ENCODE peak calls at places on chromosomes 6 and 20, in ten cellular contexts. One of them, this sample, is unnamed. For H3K9me3 and H3K4me1, the result is how much of the 10 kb centered on the place peaks cover.

GRCh38 chr20:25276533-25277050 is 28.7 kb downstream of the PYGB start:
- DNase-seq in uterus: peak
- DNase-seq in lower lobe of right lung: peak
- DNase-seq in A549: no peak
- DNase-seq in pancreas: peak
- DNase-seq in mammary epithelial cell: no peak
- DNase-seq in upper lobe of right lung: peak
- DNase-seq in neural progenitor cell: no peak
- DNase-seq in psoas muscle: peak
- DNase-seq in stomach: peak
- DNase-seq in this sample: peak

GRCh38 chr6:15327271-15327670 is 81.4 kb downstream of the JARID2 start:
- DNase-seq in upper lobe of right lung: no peak
- DNase-seq in psoas muscle: no peak
- DNase-seq in A549: peak
- DNase-seq in lower lobe of right lung: no peak
- DNase-seq in pancreas: no peak
- DNase-seq in uterus: no peak
- DNase-seq in neural progenitor cell: peak
- DNase-seq in mammary epithelial cell: no peak
- DNase-seq in stomach: peak
- DNase-seq in this sample: no peak

GRCh38 chr20:24782801-24783630 is 166.1 kb upstream of the CST7 start:
- DNase-seq in stomach: no peak
- DNase-seq in psoas muscle: peak
- DNase-seq in upper lobe of right lung: peak
- DNase-seq in uterus: no peak
- DNase-seq in pancreas: peak
- DNase-seq in A549: no peak
- DNase-seq in mammary epithelial cell: no peak
- DNase-seq in lower lobe of right lung: peak
- DNase-seq in neural progenitor cell: peak
- DNase-seq in this sample: no peak

GRCh38 chr6:40852667-40853383 is 186.2 kb downstream of the UNC5CL start:
- DNase-seq in A549: no peak
- DNase-seq in uterus: no peak
- DNase-seq in neural progenitor cell: peak
- DNase-seq in psoas muscle: no peak
- DNase-seq in lower lobe of right lung: no peak
- DNase-seq in upper lobe of right lung: no peak
- DNase-seq in mammary epithelial cell: no peak
- DNase-seq in pancreas: no peak
- DNase-seq in stomach: no peak
- DNase-seq in this sample: no peak

GRCh38 chr6:158958504-158959386 is 41.3 kb downstream of the RSPH3 start:
- DNase-seq in A549: no peak
- DNase-seq in psoas muscle: no peak
- DNase-seq in mammary epithelial cell: peak
- DNase-seq in uterus: no peak
- DNase-seq in stomach: no peak
- DNase-seq in pancreas: no peak
- DNase-seq in lower lobe of right lung: no peak
- DNase-seq in neural progenitor cell: no peak
- DNase-seq in upper lobe of right lung: no peak
- DNase-seq in this sample: no peak

GRCh38 chr6:31042801-31043200 is 32.5 kb downstream of the MUC22 start:
- DNase-seq in upper lobe of right lung: no peak
- DNase-seq in stomach: peak
- DNase-seq in pancreas: no peak
- DNase-seq in lower lobe of right lung: peak
- DNase-seq in mammary epithelial cell: peak
- DNase-seq in A549: peak
- DNase-seq in neural progenitor cell: peak
- DNase-seq in psoas muscle: no peak
- DNase-seq in uterus: peak
- DNase-seq in this sample: peak

GRCh38 chr6:44248579-44248978 is 1.7 kb downstream of the HSP90AB1 start:
- DNase-seq in upper lobe of right lung: no peak
- DNase-seq in psoas muscle: no peak
- DNase-seq in pancreas: no peak
- DNase-seq in stomach: no peak
- DNase-seq in mammary epithelial cell: no peak
- DNase-seq in A549: no peak
- DNase-seq in neural progenitor cell: no peak
- DNase-seq in lower lobe of right lung: no peak
- DNase-seq in uterus: no peak
- DNase-seq in this sample: no peak

GRCh38 chr20:35446356-35447078 is 8.5 kb upstream of the GDF5 start:
- DNase-seq in stomach: no peak
- DNase-seq in psoas muscle: no peak
- DNase-seq in pancreas: no peak
- DNase-seq in A549: no peak
- DNase-seq in uterus: no peak
- DNase-seq in lower lobe of right lung: no peak
- DNase-seq in upper lobe of right lung: no peak
- DNase-seq in neural progenitor cell: no peak
- DNase-seq in mammary epithelial cell: no peak
- DNase-seq in this sample: no peak

GRCh38 chr20:33915726-33916331 is 77.9 kb upstream of the RALY start:
- DNase-seq in neural progenitor cell: peak
- DNase-seq in mammary epithelial cell: peak
- DNase-seq in psoas muscle: peak
- DNase-seq in lower lobe of right lung: peak
- DNase-seq in upper lobe of right lung: peak
- DNase-seq in uterus: no peak
- DNase-seq in stomach: peak
- DNase-seq in A549: peak
- DNase-seq in pancreas: no peak
- DNase-seq in this sample: no peak

GRCh38 chr6:34393968-34394305 is 1.5 kb upstream of the NUDT3 start:
- DNase-seq in pancreas: no peak
- DNase-seq in uterus: no peak
- DNase-seq in neural progenitor cell: no peak
- DNase-seq in stomach: no peak
- DNase-seq in psoas muscle: no peak
- DNase-seq in upper lobe of right lung: no peak
- DNase-seq in A549: no peak
- DNase-seq in mammary epithelial cell: no peak
- DNase-seq in lower lobe of right lung: no peak
- DNase-seq in this sample: no peak

GRCh38 chr20:43922614-43923013 is 8.0 kb downstream of the TOX2 start:
- DNase-seq in psoas muscle: no peak
- DNase-seq in A549: no peak
- DNase-seq in pancreas: no peak
- DNase-seq in uterus: no peak
- DNase-seq in stomach: no peak
- DNase-seq in upper lobe of right lung: no peak
- DNase-seq in lower lobe of right lung: no peak
- DNase-seq in mammary epithelial cell: no peak
- DNase-seq in neural progenitor cell: no peak
- DNase-seq in this sample: no peak

GRCh38 chr20:23290761-23291574 is 59.6 kb upstream of the NXT1 start:
- DNase-seq in upper lobe of right lung: no peak
- DNase-seq in neural progenitor cell: no peak
- DNase-seq in mammary epithelial cell: no peak
- DNase-seq in pancreas: no peak
- DNase-seq in stomach: no peak
- DNase-seq in lower lobe of right lung: no peak
- DNase-seq in psoas muscle: no peak
- DNase-seq in uterus: no peak
- DNase-seq in A549: no peak
- DNase-seq in this sample: no peak

DNA sequence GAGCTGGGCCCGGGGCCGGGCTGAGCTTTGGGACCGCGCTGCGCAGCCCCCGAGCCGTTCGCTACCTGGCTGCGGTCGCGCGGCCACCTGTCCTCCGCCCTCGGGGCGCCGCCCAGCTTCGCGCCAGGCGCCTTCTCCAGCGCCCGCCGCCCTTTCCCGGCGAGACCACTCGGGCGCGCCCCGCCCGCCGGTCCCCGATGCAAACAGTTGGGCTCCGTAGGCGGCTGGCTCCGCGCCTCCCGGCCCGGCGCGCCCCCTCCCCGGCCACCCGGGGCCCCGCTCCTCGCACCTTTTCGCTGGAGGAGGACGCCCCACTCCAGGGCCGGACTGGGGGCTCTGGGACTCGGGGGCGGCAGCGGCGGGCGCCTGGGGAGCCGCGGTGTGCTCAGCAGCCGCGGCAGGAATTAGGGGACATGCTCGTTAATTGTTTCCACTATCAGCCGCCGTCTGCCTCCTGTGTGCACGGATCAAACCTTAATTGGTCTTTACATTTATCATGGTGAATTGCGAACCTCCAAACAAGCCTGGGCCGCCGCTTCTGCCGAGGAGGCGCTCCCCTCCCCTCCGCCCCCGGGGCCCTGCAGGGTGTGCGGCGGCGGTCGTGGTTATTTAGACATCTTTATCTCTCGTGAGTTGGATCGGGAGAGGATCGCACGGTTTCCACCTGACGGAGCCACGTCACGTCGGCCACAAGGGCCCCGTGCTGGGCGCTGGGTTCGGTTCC is 916 bp upstream of the CNR1 start:
- DNase-seq in lower lobe of right lung: peak
- DNase-seq in pancreas: peak
- DNase-seq in mammary epithelial cell: no peak
- DNase-seq in upper lobe of right lung: peak
- DNase-seq in A549: no peak
- DNase-seq in stomach: no peak
- DNase-seq in psoas muscle: no peak
- DNase-seq in uterus: no peak
- DNase-seq in neural progenitor cell: peak
- DNase-seq in this sample: no peak
- TF ChIP-seq CTCF in lower lobe of right lung: no peak
- TF ChIP-seq CTCF in pancreas: no peak
- TF ChIP-seq CTCF in mammary epithelial cell: no peak
- TF ChIP-seq CTCF in upper lobe of right lung: no peak
- TF ChIP-seq CTCF in A549: no peak
- TF ChIP-seq CTCF in stomach: no peak
- TF ChIP-seq CTCF in psoas muscle: no peak
- TF ChIP-seq CTCF in uterus: no peak
- TF ChIP-seq CTCF in neural progenitor cell: no peak
- TF ChIP-seq CTCF in this sample: no peak

GRCh38 chr6:14182916-14183315 is 65.3 kb downstream of the CD83 start:
- DNase-seq in A549: no peak
- DNase-seq in lower lobe of right lung: no peak
- DNase-seq in uterus: no peak
- DNase-seq in mammary epithelial cell: no peak
- DNase-seq in pancreas: no peak
- DNase-seq in upper lobe of right lung: no peak
- DNase-seq in neural progenitor cell: no peak
- DNase-seq in stomach: no peak
- DNase-seq in psoas muscle: no peak
- DNase-seq in this sample: no peak
- H3K9me3 ChIP-seq in A549: under half
- H3K9me3 ChIP-seq in lower lobe of right lung: under half
- H3K9me3 ChIP-seq in uterus: under half
- H3K9me3 ChIP-seq in mammary epithelial cell: under half
- H3K9me3 ChIP-seq in pancreas: under half
- H3K9me3 ChIP-seq in upper lobe of right lung: under half
- H3K9me3 ChIP-seq in neural progenitor cell: under half
- H3K9me3 ChIP-seq in stomach: under half
- H3K9me3 ChIP-seq in psoas muscle: under half
- H3K9me3 ChIP-seq in this sample: under half

GRCh38 chr6:51552400-51552799 is 535.0 kb downstream of the PKHD1 start:
- DNase-seq in A549: no peak
- DNase-seq in pancreas: no peak
- DNase-seq in uterus: no peak
- DNase-seq in upper lobe of right lung: no peak
- DNase-seq in neural progenitor cell: no peak
- DNase-seq in stomach: no peak
- DNase-seq in psoas muscle: no peak
- DNase-seq in lower lobe of right lung: no peak
- DNase-seq in mammary epithelial cell: no peak
- DNase-seq in this sample: no peak
- H3K4me1 ChIP-seq in A549: under half
- H3K4me1 ChIP-seq in pancreas: under half
- H3K4me1 ChIP-seq in uterus: under half
- H3K4me1 ChIP-seq in upper lobe of right lung: under half
- H3K4me1 ChIP-seq in neural progenitor cell: under half
- H3K4me1 ChIP-seq in stomach: under half
- H3K4me1 ChIP-seq in psoas muscle: under half
- H3K4me1 ChIP-seq in lower lobe of right lung: under half
- H3K4me1 ChIP-seq in mammary epithelial cell: under half
- H3K4me1 ChIP-seq in this sample: under half

GRCh38 chr20:50663095-50663821 is 28.1 kb downstream of the RIPOR3 start:
- DNase-seq in stomach: peak
- DNase-seq in upper lobe of right lung: no peak
- DNase-seq in uterus: no peak
- DNase-seq in psoas muscle: no peak
- DNase-seq in mammary epithelial cell: peak
- DNase-seq in A549: peak
- DNase-seq in pancreas: peak
- DNase-seq in lower lobe of right lung: no peak
- DNase-seq in neural progenitor cell: no peak
- DNase-seq in this sample: no peak
- TF ChIP-seq CTCF in stomach: no peak
- TF ChIP-seq CTCF in upper lobe of right lung: peak
- TF ChIP-seq CTCF in uterus: peak
- TF ChIP-seq CTCF in psoas muscle: no peak
- TF ChIP-seq CTCF in mammary epithelial cell: peak
- TF ChIP-seq CTCF in A549: peak
- TF ChIP-seq CTCF in pancreas: peak
- TF ChIP-seq CTCF in lower lobe of right lung: peak
- TF ChIP-seq CTCF in neural progenitor cell: no peak
- TF ChIP-seq CTCF in this sample: no peak

GRCh38 chr6:119726086-119726485 is 376.5 kb upstream of the MAN1A1 start:
- DNase-seq in mammary epithelial cell: no peak
- DNase-seq in upper lobe of right lung: no peak
- DNase-seq in uterus: no peak
- DNase-seq in neural progenitor cell: no peak
- DNase-seq in A549: no peak
- DNase-seq in psoas muscle: no peak
- DNase-seq in lower lobe of right lung: no peak
- DNase-seq in stomach: no peak
- DNase-seq in pancreas: no peak
- DNase-seq in this sample: no peak
- H3K9me3 ChIP-seq in mammary epithelial cell: under half
- H3K9me3 ChIP-seq in upper lobe of right lung: under half
- H3K9me3 ChIP-seq in uterus: under half
- H3K9me3 ChIP-seq in neural progenitor cell: under half
- H3K9me3 ChIP-seq in A549: under half
- H3K9me3 ChIP-seq in psoas muscle: under half
- H3K9me3 ChIP-seq in lower lobe of right lung: under half
- H3K9me3 ChIP-seq in stomach: under half
- H3K9me3 ChIP-seq in pancreas: under half
- H3K9me3 ChIP-seq in this sample: under half

This sample was measured in tibial nerve.